ENCODE peak calls at places on chromosomes 1 and 21, in six cellular contexts. C is lower lobe of right lung, V is heart right ventricle, J is GM12865, K is endothelial cell, E is BE2C. L is an unnamed sample.

GRCh38 chr1:1591452-1591851 is 8.5 kb downstream of the FNDC10 start:
- DNase-seq in K (no peak), E (no peak), V (no peak), J (no peak), C (no peak), L (no peak)

GRCh38 chr1:101309334-101310221 is 72.8 kb downstream of the S1PR1 start:
- DNase-seq in E (peak), J (peak), K (peak), V (peak), C (peak), L (peak)

GRCh38 chr1:21143752-21144151 is 32.9 kb downstream of the EIF4G3 start:
- DNase-seq in C (no peak), K (no peak), E (no peak), J (no peak), V (no peak), L (no peak)

GRCh38 chr1:234571692-234572091 is 38.3 kb downstream of the IRF2BP2 start:
- DNase-seq in J (no peak), C (no peak), E (peak), K (no peak), V (no peak), L (no peak)

GRCh38 chr1:60867782-60868181 is 214.6 kb upstream of the NFIA start:
- DNase-seq in E (peak), K (no peak), J (no peak), C (no peak), V (no peak), L (no peak)

GRCh38 chr1:7069888-7070287 is 284.6 kb downstream of the CAMTA1 start:
- DNase-seq in E (no peak), J (no peak), C (no peak), V (no peak), K (peak), L (peak)

GRCh38 chr21:45356653-45357435 is 48.1 kb upstream of the COL18A1 start:
- DNase-seq in K (no peak), E (no peak), J (no peak), C (peak), V (peak), L (no peak)

GRCh38 chr1:20921285-20921684 is 134.2 kb upstream of the HP1BP3 start:
- DNase-seq in K (no peak), E (no peak), C (no peak), J (no peak), V (no peak), L (no peak)

GRCh38 chr1:42046772-42047552 is 106.2 kb upstream of the GUCA2B start:
- DNase-seq in E (no peak), J (no peak), K (no peak), V (peak), C (no peak), L (no peak)

GRCh38 chr1:102531031-102531430 is 534.3 kb upstream of the OLFM3 start:
- DNase-seq in K (no peak), C (no peak), E (no peak), V (no peak), J (no peak), L (no peak)

GRCh38 chr1:187264995-187265602 is 436.4 kb downstream of the PLA2G4A start:
- DNase-seq in J (peak), C (no peak), K (peak), E (peak), V (no peak), L (peak)

GRCh38 chr1:13911697-13912619 is 212.0 kb downstream of the PRDM2 start:
- DNase-seq in J (peak), E (no peak), V (no peak), K (no peak), C (no peak), L (no peak)

GRCh38 chr1:143720087-143721023 is 251.4 kb downstream of the FAM72C start:
- DNase-seq in V (no peak), E (peak), C (peak), J (no peak), K (peak), L (no peak)

GRCh38 chr1:5911871-5912271 is 80.4 kb downstream of the NPHP4 start:
- DNase-seq in E (no peak), C (no peak), J (no peak), K (no peak), V (no peak), L (no peak)

GRCh38 chr1:181062800-181063428 is 25.6 kb upstream of the IER5 start:
- DNase-seq in K (no peak), V (no peak), J (peak), C (no peak), E (no peak), L (no peak)

GRCh38 chr1:246317291-246317690 is 189.8 kb downstream of the SMYD3 start:
- DNase-seq in K (no peak), J (no peak), C (no peak), V (no peak), E (no peak), L (no peak)

GRCh38 chr1:62529227-62529626 is 68.1 kb upstream of the ANGPTL3 start:
- DNase-seq in J (no peak), K (no peak), V (no peak), E (no peak), C (no peak), L (no peak)

GRCh38 chr1:202968895-202969295 is 1.8 kb upstream of the CYB5R1 start:
- DNase-seq in J (peak), K (peak), C (peak), V (no peak), E (peak), L (peak)

GRCh38 chr1:24990796-24991195 is 60.7 kb upstream of the RUNX3 start:
- DNase-seq in J (no peak), V (no peak), E (no peak), C (no peak), K (no peak), L (peak)

GRCh38 chr1:219467524-219467923 is 145.4 kb downstream of the ZC3H11B start:
- DNase-seq in V (no peak), K (no peak), C (no peak), J (no peak), E (no peak), L (no peak)

GRCh38 chr1:206513312-206514111 is 6.2 kb downstream of the RASSF5 start:
- DNase-seq in K (no peak), V (peak), C (no peak), E (no peak), J (no peak), L (no peak)

GRCh38 chr1:180151508-180151907 is 3.2 kb upstream of the QSOX1 start:
- DNase-seq in C (no peak), E (no peak), J (no peak), K (no peak), V (no peak), L (no peak)

GRCh38 chr1:109089242-109090015 is 1.1 kb upstream of the TMEM167B start:
- DNase-seq in E (peak), V (peak), K (peak), C (peak), J (no peak), L (peak)

GRCh38 chr1:23100074-23100748 is 68.4 kb downstream of the LUZP1 start:
- DNase-seq in E (no peak), K (peak), J (peak), C (no peak), V (no peak), L (no peak)

GRCh38 chr1:240342251-240342625 is 250.6 kb downstream of the FMN2 start:
- DNase-seq in J (no peak), V (no peak), E (no peak), C (no peak), K (no peak), L (no peak)

GRCh38 chr21:45632165-45632896 is 11.2 kb upstream of the PCBP3 start:
- DNase-seq in C (no peak), J (peak), E (no peak), V (no peak), K (no peak), L (no peak)

GRCh38 chr1:29390075-29390474 is 153.8 kb downstream of the PTPRU start:
- DNase-seq in K (no peak), E (no peak), V (no peak), C (no peak), J (no peak), L (no peak)

GRCh38 chr1:179124866-179125265 is 43.0 kb downstream of the TOR3A start:
- DNase-seq in V (no peak), J (no peak), E (no peak), C (no peak), K (no peak), L (no peak)

GRCh38 chr1:214466759-214467585 is 84.4 kb downstream of the PTPN14 start:
- DNase-seq in C (no peak), V (no peak), K (no peak), J (no peak), E (no peak), L (no peak)

GRCh38 chr1:224447251-224447650 is 12.7 kb upstream of the WDR26 start:
- DNase-seq in V (no peak), J (no peak), E (no peak), C (peak), K (no peak), L (no peak)

GRCh38 chr1:64171797-64172281 is 31.6 kb upstream of the UBE2U start:
- DNase-seq in E (no peak), C (no peak), V (no peak), J (peak), K (no peak), L (no peak)

GRCh38 chr1:8090241-8090702 is 64.2 kb upstream of the ERRFI1 start:
- DNase-seq in J (no peak), V (no peak), E (no peak), K (no peak), C (no peak), L (no peak)

GRCh38 chr1:68383092-68383491 is 66.7 kb downstream of the RPE65 start:
- DNase-seq in J (no peak), E (no peak), C (no peak), K (no peak), V (no peak), L (no peak)
- TF ChIP-seq CTCF in J (no peak), E (no peak), C (no peak), K (no peak), V (no peak), L (no peak)

GRCh38 chr1:150549496-150550221 is 451 bp downstream of the ADAMTSL4 start:
- DNase-seq in J (no peak), E (no peak), V (no peak), K (no peak), C (no peak), L (peak)
- TF ChIP-seq CTCF in J (no peak), E (peak), V (no peak), K (no peak), C (no peak), L (no peak)

GRCh38 chr1:151048645-151049032 is 1.1 kb downstream of the C1orf56 start:
- DNase-seq in J (no peak), V (no peak), E (no peak), C (no peak), K (no peak), L (no peak)
- TF ChIP-seq CTCF in J (no peak), V (no peak), E (no peak), C (no peak), K (no peak), L (peak)

DNA sequence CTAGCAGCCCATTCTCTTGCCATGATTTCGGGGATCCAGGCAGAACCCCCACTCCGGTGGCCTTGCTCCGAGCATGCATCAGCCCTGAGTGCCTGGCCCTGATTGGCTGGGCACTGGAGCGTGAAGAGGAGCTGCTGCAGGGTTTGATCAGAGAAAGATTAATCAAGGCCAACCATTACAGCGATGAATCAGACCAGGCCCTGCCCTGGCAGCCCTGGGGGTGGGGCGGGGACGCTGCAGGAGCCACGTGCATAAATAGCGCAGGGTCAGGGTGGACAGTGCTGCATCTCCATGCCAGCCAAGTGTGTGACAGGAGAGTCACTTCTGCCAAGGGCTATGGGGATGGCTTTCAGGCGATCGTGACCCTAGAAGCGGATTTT is 3.4 kb upstream of the FAM131C start:
- DNase-seq in C (no peak), J (no peak), E (peak), K (no peak), V (peak), L (no peak)
- TF ChIP-seq CTCF in C (no peak), J (no peak), E (no peak), K (no peak), V (no peak), L (no peak)

GRCh38 chr1:30903343-30904034 is 5.1 kb downstream of the SDC3 start:
- DNase-seq in K (no peak), J (no peak), C (peak), E (no peak), V (no peak), L (no peak)
- TF ChIP-seq CTCF in K (no peak), J (no peak), C (no peak), E (no peak), V (no peak), L (no peak)

GRCh38 chr21:37009740-37010341 is 3.3 kb downstream of the RIPPLY3 start:
- DNase-seq in V (peak), C (peak), E (peak), J (peak), K (peak), L (peak)
- TF ChIP-seq CTCF in V (peak), C (peak), E (peak), J (peak), K (peak), L (peak)

DNA sequence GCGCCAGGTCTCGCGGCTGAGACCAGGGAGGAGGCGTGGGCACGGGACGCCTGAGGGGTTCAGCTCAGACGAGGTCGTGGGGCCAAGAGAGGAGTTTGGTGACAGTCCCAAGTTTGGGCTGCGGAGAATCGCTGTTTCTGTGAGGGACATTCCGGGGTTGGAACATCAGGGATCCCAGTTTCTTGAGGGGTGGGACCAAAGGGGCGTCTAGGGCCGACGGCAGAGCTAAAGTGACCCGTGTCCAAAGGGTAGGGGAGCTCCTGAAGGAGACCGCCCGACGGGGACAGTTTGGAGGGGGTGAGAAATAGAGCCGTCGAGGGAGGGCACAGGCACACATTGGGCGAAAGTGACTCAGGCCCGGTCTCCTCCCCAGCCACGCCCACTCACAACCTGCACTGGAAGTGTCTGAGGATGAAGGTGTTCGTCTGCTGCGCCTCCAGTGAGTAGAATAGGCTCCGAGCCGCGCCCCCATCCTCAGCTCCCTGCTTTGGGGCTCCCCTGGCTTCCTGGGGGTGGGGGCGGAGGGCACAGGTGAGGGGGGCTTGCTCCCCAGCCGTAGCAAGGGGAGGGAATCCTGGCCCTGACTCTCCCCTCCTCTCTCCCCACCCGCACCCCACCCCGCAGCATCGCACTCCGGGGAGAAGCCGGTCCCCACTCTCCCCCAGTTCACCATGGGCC is 7.0 kb downstream of the EFNA3 start:
- DNase-seq in E (no peak), K (no peak), V (peak), C (peak), J (peak), L (peak)
- TF ChIP-seq CTCF in E (no peak), K (no peak), V (no peak), C (no peak), J (no peak), L (no peak)

L was measured in nephron progenitor cell.